ENCODE peak calls at places on chromosome 1, in four cellular contexts. One of them, this sample, is unnamed.

GRCh38 chr1:24484208-24484607 is 18.4 kb upstream of the RCAN3 start:
- DNase-seq in prostate gland: no peak
- DNase-seq in MM.1S: no peak
- DNase-seq in hepatocyte: no peak
- DNase-seq in this sample: no peak

GRCh38 chr1:200036616-200037270 is 9.2 kb downstream of the NR5A2 start:
- DNase-seq in prostate gland: no peak
- DNase-seq in MM.1S: no peak
- DNase-seq in hepatocyte: no peak
- DNase-seq in this sample: no peak

GRCh38 chr1:41391834-41392527 is 30.7 kb downstream of the FOXO6 start:
- DNase-seq in prostate gland: no peak
- DNase-seq in MM.1S: no peak
- DNase-seq in hepatocyte: no peak
- DNase-seq in this sample: no peak

GRCh38 chr1:68384872-68385390 is 64.8 kb downstream of the RPE65 start:
- DNase-seq in prostate gland: no peak
- DNase-seq in MM.1S: no peak
- DNase-seq in hepatocyte: no peak
- DNase-seq in this sample: peak; percentile 87

GRCh38 chr1:114531094-114531493 is 20.1 kb upstream of the TRIM33 start:
- DNase-seq in prostate gland: no peak
- DNase-seq in MM.1S: no peak
- DNase-seq in hepatocyte: no peak
- DNase-seq in this sample: no peak

GRCh38 chr1:3435666-3436065 is 18.8 kb upstream of the ARHGEF16 start:
- DNase-seq in prostate gland: no peak
- DNase-seq in MM.1S: no peak
- DNase-seq in hepatocyte: no peak
- DNase-seq in this sample: no peak

GRCh38 chr1:97364086-97364485 is 556.7 kb downstream of the DPYD start:
- DNase-seq in prostate gland: no peak
- DNase-seq in MM.1S: no peak
- DNase-seq in hepatocyte: no peak
- DNase-seq in this sample: peak; percentile 75

GRCh38 chr1:83960669-83961277 is 38.2 kb downstream of the TTLL7 start:
- DNase-seq in prostate gland: no peak
- DNase-seq in MM.1S: no peak
- DNase-seq in hepatocyte: no peak
- DNase-seq in this sample: no peak

GRCh38 chr1:2582401-2582800 is 4.2 kb upstream of the PRXL2B start:
- DNase-seq in prostate gland: no peak
- DNase-seq in MM.1S: no peak
- DNase-seq in hepatocyte: no peak
- DNase-seq in this sample: no peak

GRCh38 chr1:32179443-32180185 is at the start of gene TXLNA:
- DNase-seq in prostate gland: peak; percentile 90
- DNase-seq in MM.1S: peak; percentile 91
- DNase-seq in hepatocyte: peak; percentile 97
- DNase-seq in this sample: peak; percentile 76
- TF ChIP-seq CTCF in prostate gland: peak; percentile 16
- TF ChIP-seq CTCF in MM.1S: no peak
- TF ChIP-seq CTCF in hepatocyte: no peak
- TF ChIP-seq CTCF in this sample: no peak

GRCh38 chr1:31648633-31649032 is 4.0 kb upstream of the PEF1 start:
- DNase-seq in prostate gland: no peak
- DNase-seq in MM.1S: no peak
- DNase-seq in hepatocyte: no peak
- DNase-seq in this sample: no peak

GRCh38 chr1:31651766-31652165 is 7.1 kb upstream of the PEF1 start:
- DNase-seq in prostate gland: no peak
- DNase-seq in MM.1S: no peak
- DNase-seq in hepatocyte: no peak
- DNase-seq in this sample: no peak

GRCh38 chr1:31652891-31653489 is 8.3 kb upstream of the PEF1 start:
- DNase-seq in prostate gland: no peak
- DNase-seq in MM.1S: no peak
- DNase-seq in hepatocyte: no peak
- DNase-seq in this sample: no peak

GRCh38 chr1:31650161-31650560 is 5.5 kb upstream of the PEF1 start:
- DNase-seq in prostate gland: no peak
- DNase-seq in MM.1S: no peak
- DNase-seq in hepatocyte: no peak
- DNase-seq in this sample: no peak

DNA sequence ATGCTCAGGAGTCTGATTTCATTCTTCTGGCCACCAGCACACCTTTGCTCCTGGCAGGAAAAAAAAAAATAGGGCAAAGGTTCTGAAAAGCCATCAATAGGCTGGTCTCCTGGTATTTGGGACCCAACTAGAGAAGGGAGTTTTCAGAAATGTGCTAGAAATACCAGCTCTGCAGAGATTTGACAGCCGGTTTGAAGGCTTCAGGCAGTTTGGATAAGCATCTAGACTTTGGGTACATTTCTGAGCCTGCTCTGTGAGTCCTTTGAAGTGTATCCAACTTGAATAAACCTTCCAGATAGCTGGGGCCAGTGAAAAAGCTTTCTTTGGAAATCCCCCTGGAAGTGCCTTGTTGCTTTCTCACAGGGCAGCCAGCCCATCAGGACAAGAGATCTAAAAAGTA is 6.3 kb upstream of the PEF1 start:
- DNase-seq in prostate gland: peak; percentile 36
- DNase-seq in MM.1S: no peak
- DNase-seq in hepatocyte: no peak
- DNase-seq in this sample: no peak
- H3K36me3 ChIP-seq in prostate gland: no peaks in the 10 kb centered on the region
- H3K36me3 ChIP-seq in MM.1S: no peaks in the 10 kb centered on the region
- H3K36me3 ChIP-seq in hepatocyte: no peaks in the 10 kb centered on the region
- H3K36me3 ChIP-seq in this sample: peaks cover 16% of the 10 kb centered on the region

DNA sequence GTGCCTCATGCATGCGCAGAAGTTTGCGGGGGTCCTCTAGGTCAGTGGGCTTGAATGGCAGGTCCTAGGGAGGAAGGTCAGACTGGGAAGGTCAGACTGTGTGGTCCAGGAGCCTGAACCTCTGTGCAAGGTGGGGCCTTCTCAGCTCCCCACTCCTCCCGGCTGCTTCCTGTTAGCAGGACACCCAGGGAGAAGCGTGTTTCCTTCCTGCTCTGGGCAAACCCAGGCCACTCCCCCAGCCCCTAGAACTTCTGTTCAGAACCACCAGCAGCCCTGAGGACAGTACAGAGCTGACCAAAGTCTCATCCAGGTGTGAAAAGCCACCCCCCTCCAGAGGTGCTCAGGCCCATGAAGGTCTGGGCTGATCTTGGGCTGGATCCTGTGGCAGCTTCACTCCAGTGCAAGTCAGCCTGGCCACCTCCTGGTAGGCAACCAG is 29.9 kb downstream of the NAV1 start:
- DNase-seq in prostate gland: no peak
- DNase-seq in MM.1S: no peak
- DNase-seq in hepatocyte: no peak
- DNase-seq in this sample: no peak
- TF ChIP-seq CTCF in prostate gland: no peak
- TF ChIP-seq CTCF in MM.1S: no peak
- TF ChIP-seq CTCF in hepatocyte: no peak
- TF ChIP-seq CTCF in this sample: no peak

DNA sequence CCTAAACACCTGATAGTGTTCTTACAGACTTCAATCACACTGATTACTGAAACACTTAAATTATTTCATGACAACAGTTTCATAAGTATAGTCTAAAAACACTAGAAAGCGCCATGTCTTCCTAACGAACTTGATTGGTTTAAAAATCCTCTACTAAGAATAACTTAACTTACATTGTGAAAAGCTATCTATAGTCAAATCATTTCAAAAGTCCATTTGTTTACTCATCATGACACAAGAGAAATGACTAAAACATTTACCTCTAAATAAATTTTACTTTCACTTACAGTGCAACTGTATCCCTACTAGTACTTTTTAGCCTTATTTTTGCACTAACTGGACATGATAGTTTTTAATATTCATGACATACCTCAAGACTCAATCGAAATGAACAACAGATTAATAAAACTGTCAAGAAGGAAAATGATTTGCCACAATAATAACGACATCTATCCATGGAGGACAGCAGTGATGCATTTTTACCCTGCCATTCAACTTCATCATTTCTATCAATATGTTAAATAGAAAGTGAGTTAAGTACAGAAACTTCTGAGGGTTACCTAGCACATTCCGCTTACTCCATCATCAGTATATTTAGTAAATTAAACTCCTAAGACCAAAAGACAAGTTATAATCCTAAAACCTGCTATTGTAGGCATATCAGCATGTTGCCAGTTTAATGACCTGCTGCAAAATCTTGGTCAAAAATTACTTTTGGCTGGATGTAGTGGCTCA is 38.4 kb downstream of the AHCTF1 start:
- DNase-seq in prostate gland: no peak
- DNase-seq in MM.1S: no peak
- DNase-seq in hepatocyte: no peak
- DNase-seq in this sample: no peak
- H3K36me3 ChIP-seq in prostate gland: no peaks in the 10 kb centered on the region
- H3K36me3 ChIP-seq in MM.1S: peaks cover 45% of the 10 kb centered on the region
- H3K36me3 ChIP-seq in hepatocyte: no peaks in the 10 kb centered on the region
- H3K36me3 ChIP-seq in this sample: peaks cover 9% of the 10 kb centered on the region

DNA sequence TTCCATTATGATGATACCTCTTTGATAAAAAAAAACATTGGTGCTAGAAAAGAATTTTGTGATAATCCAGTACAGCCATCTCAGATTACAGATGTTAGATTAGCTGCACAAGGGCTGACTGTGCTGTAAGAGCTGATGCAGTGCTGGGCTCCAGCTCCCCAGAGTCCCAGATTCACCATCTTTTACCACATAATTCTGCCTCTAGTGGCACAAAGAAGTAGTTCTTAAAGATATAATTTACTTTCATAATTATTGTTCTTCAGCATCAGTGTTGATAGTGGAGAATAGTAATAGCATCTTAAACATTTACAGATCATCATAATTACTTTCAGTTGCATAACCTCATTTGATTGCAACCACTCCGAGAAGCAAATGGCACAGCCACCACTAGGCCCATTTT is 262.1 kb downstream of the BRINP2 start:
- DNase-seq in prostate gland: no peak
- DNase-seq in MM.1S: no peak
- DNase-seq in hepatocyte: no peak
- DNase-seq in this sample: peak; percentile 15
- TF ChIP-seq CTCF in prostate gland: no peak
- TF ChIP-seq CTCF in MM.1S: peak; percentile 35
- TF ChIP-seq CTCF in hepatocyte: peak; percentile 9
- TF ChIP-seq CTCF in this sample: peak; percentile 13

This sample was measured in bronchial epithelial cell.